ENCODE peak calls at places on chromosomes 12 and 14, in nine cellular contexts. J is hypothalamus, K is amniotic epithelial cell, O is fibroblast of lung, E is endothelial cell, M is germinal center, H is NCI-H1417 treated with DMSO at 0.1 percent for 48 hours, A is AG10803, F is IMR-90. D is an unnamed sample.

GRCh38 chr12:113091506-113091905 is 35.0 kb downstream of the DTX1 start:
- DNase-seq in J (no peak), K (no peak), O (no peak), E (no peak), M (no peak), H (no peak), A (no peak), F (no peak), D (no peak)

GRCh38 chr14:99118046-99118721 is 153.8 kb downstream of the BCL11B start:
- DNase-seq in J (no peak), K (no peak), O (no peak), E (no peak), M (no peak), H (no peak), A (no peak), F (no peak), D (no peak)

GRCh38 chr14:22978873-22979671 is 3.3 kb downstream of the AJUBA start:
- DNase-seq in J (no peak), K (no peak), O (no peak), E (no peak), M (no peak), H (no peak), A (no peak), F (no peak), D (no peak)

GRCh38 chr12:24778486-24779304 is 170.2 kb downstream of the BCAT1 start:
- DNase-seq in J (no peak), K (peak; percentile 58), O (peak; percentile 80), E (peak; percentile 6), M (peak; percentile 26), H (peak; percentile 10), A (peak; percentile 41), F (peak; percentile 75), D (peak; percentile 47)

GRCh38 chr14:99972748-99973466 is 92.3 kb upstream of the EVL start:
- DNase-seq in J (no peak), K (peak; percentile 24), O (no peak), E (no peak), M (no peak), H (no peak), A (peak; percentile 38), F (no peak), D (no peak)

GRCh38 chr12:9647825-9648700 is 21.4 kb upstream of the CLEC2D start:
- DNase-seq in J (peak; percentile 49), K (peak; percentile 81), O (peak; percentile 72), E (peak; percentile 76), M (peak; percentile 89), H (peak; percentile 26), A (peak; percentile 76), F (peak; percentile 69), D (peak; percentile 88)

GRCh38 chr12:103877934-103878510 is 37.0 kb upstream of the NT5DC3 start:
- DNase-seq in J (no peak), K (peak; percentile 66), O (peak; percentile 69), E (peak; percentile 67), M (peak; percentile 67), H (peak; percentile 21), A (peak; percentile 62), F (peak; percentile 68), D (peak; percentile 80)

GRCh38 chr14:24613241-24613640 is 3.8 kb upstream of the GZMH start:
- DNase-seq in J (no peak), K (no peak), O (no peak), E (no peak), M (no peak), H (no peak), A (no peak), F (no peak), D (no peak)

GRCh38 chr12:94792690-94793089 is 142.3 kb upstream of the TMCC3 start:
- DNase-seq in J (no peak), K (peak; percentile 82), O (peak; percentile 49), E (no peak), M (no peak), H (no peak), A (no peak), F (peak; percentile 5), D (no peak)

GRCh38 chr14:62126885-62127478 is 364.8 kb downstream of the SNAPC1 start:
- DNase-seq in J (no peak), K (peak; percentile 55), O (peak; percentile 78), E (peak; percentile 19), M (peak; percentile 48), H (peak; percentile 30), A (peak; percentile 59), F (peak; percentile 72), D (peak; percentile 73)

GRCh38 chr14:45426685-45427282 is 173.8 kb upstream of the MIS18BP1 start:
- DNase-seq in J (no peak), K (peak; percentile 32), O (peak; percentile 49), E (no peak), M (peak; percentile 3), H (peak; percentile 33), A (peak; percentile 25), F (peak; percentile 34), D (peak; percentile 49)

GRCh38 chr12:48997719-48998496 is 1.3 kb downstream of the DDN start:
- DNase-seq in J (no peak), K (no peak), O (no peak), E (peak; percentile 43), M (peak; percentile 91), H (no peak), A (no peak), F (no peak), D (no peak)

GRCh38 chr12:56955631-56956256 is 1.7 kb downstream of the RDH16 start:
- DNase-seq in J (no peak), K (peak; percentile 17), O (peak; percentile 21), E (no peak), M (no peak), H (no peak), A (no peak), F (peak; percentile 22), D (peak; percentile 9)

GRCh38 chr14:70789361-70789760 is 20.0 kb downstream of the MAP3K9 start:
- DNase-seq in J (no peak), K (peak; percentile 55), O (peak; percentile 28), E (no peak), M (no peak), H (no peak), A (peak; percentile 35), F (peak; percentile 70), D (peak; percentile 53)

GRCh38 chr14:51370758-51371386 is 130.8 kb downstream of the TMX1 start:
- DNase-seq in J (no peak), K (no peak), O (no peak), E (no peak), M (no peak), H (no peak), A (peak; percentile 40), F (no peak), D (peak; percentile 78)